ENCODE peak calls at places on chromosome 7, in ten cellular contexts. S, D, A, I, F, O, G, N, E and X are unnamed samples. For H3K36me3, the result is how much of the 10 kb centered on the place peaks cover.

GRCh38 chr7:135834262-135834661 is 85.6 kb upstream of the FAM180A start:
- DNase-seq in S (no peak), D (no peak), A (no peak), I (no peak), F (no peak), O (no peak), G (peak), N (no peak), E (no peak), X (no peak)

GRCh38 chr7:158559356-158559755 is 28.3 kb downstream of the PTPRN2 start:
- DNase-seq in S (no peak), D (no peak), A (no peak), I (peak), F (no peak), O (no peak), G (no peak), N (no peak), E (no peak), X (no peak)

GRCh38 chr7:117385340-117386124 is 41.8 kb downstream of the ASZ1 start:
- DNase-seq in S (no peak), D (peak), A (peak), I (peak), F (no peak), O (no peak), G (no peak), N (peak), E (no peak), X (peak)

GRCh38 chr7:88218836-88219605 is 817 bp downstream of the SRI start:
- DNase-seq in S (peak), D (no peak), A (peak), I (peak), F (peak), O (peak), G (peak), N (peak), E (peak), X (peak)

GRCh38 chr7:133723044-133723443 is 404.1 kb upstream of the LRGUK start:
- DNase-seq in S (no peak), D (no peak), A (no peak), I (no peak), F (no peak), O (no peak), G (no peak), N (no peak), E (no peak), X (no peak)

GRCh38 chr7:39761435-39761834 is 138.1 kb downstream of the RALA start:
- DNase-seq in S (no peak), D (no peak), A (no peak), I (no peak), F (no peak), O (no peak), G (no peak), N (no peak), E (no peak), X (no peak)

GRCh38 chr7:17854297-17855047 is 85.8 kb downstream of the SNX13 start:
- DNase-seq in S (no peak), D (no peak), A (no peak), I (no peak), F (no peak), O (no peak), G (no peak), N (no peak), E (peak), X (no peak)

GRCh38 chr7:76123316-76123715 is 75.4 kb downstream of the MDH2 start:
- DNase-seq in S (no peak), D (no peak), A (peak), I (no peak), F (no peak), O (no peak), G (no peak), N (no peak), E (no peak), X (no peak)

GRCh38 chr7:155751409-155751808 is 60.9 kb downstream of the SHH start:
- DNase-seq in S (no peak), D (no peak), A (no peak), I (no peak), F (no peak), O (no peak), G (no peak), N (no peak), E (no peak), X (no peak)

GRCh38 chr7:47330026-47330425 is 251.9 kb downstream of the TNS3 start:
- DNase-seq in S (no peak), D (no peak), A (no peak), I (no peak), F (no peak), O (peak), G (no peak), N (no peak), E (no peak), X (no peak)

GRCh38 chr7:47330561-47331178 is 251.2 kb downstream of the TNS3 start:
- DNase-seq in S (no peak), D (no peak), A (no peak), I (no peak), F (no peak), O (peak), G (no peak), N (no peak), E (no peak), X (no peak)

GRCh38 chr7:47332213-47332612 is 249.7 kb downstream of the TNS3 start:
- DNase-seq in S (no peak), D (no peak), A (no peak), I (no peak), F (no peak), O (peak), G (peak), N (no peak), E (no peak), X (peak)

GRCh38 chr7:47332681-47333080 is 249.2 kb downstream of the TNS3 start:
- DNase-seq in S (no peak), D (no peak), A (no peak), I (no peak), F (no peak), O (peak), G (no peak), N (no peak), E (no peak), X (no peak)

DNA sequence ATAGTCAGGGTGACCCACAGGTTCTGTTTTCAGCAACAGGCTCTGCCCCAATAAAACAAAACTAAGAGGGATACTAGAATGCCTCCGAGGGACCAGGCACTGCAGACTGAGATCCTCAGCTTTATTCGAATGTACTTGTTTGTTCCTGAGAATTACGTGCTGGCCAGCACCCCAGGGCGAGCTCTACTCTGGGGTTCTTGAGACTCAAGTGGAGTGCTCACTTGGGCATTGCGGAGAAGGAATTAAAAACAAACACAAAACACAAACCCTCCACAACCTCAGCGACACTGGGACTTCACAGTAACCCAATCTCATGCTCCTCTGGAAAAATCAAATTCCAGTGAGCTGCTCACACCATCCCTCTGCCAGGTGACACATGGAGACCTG is 250.7 kb downstream of the TNS3 start:
- DNase-seq in S (no peak), D (no peak), A (no peak), I (no peak), F (no peak), O (peak), G (no peak), N (no peak), E (no peak), X (no peak)
- H3K36me3 ChIP-seq in S (under half), D (under half), A (under half), I (under half), F (under half), O (under half), G (under half), N (under half), E (under half), X (under half)

DNA sequence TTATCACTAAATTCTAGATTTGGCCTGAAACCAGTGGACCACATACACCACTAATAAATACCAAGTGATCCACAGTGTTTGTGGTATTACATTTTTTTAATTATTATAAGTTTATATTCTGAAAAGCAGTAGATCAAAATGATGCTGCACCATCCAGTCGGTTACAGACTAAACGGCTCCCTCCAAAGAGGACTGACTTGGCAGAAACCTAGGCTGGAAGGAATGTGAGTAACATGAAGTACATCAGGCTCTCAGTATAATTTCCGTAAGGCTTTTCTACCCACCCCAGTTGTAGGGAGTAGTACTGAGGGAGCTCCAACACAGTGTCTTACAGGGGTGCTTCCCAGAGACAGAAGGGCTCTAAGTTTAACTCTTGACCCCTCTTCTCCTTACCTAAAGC is 119.5 kb downstream of the TRRAP start:
- DNase-seq in S (no peak), D (no peak), A (no peak), I (no peak), F (no peak), O (no peak), G (no peak), N (peak), E (no peak), X (no peak)
- H3K36me3 ChIP-seq in S (under half), D (under half), A (under half), I (under half), F (under half), O (under half), G (under half), N (under half), E (under half), X (under half)

GRCh38 chr7:149209518-149210269 is 14.3 kb downstream of the ZNF282 start:
- DNase-seq in S (peak), D (peak), A (peak), I (peak), F (peak), O (no peak), G (peak), N (peak), E (peak), X (peak)
- H3K36me3 ChIP-seq in S (under half), D (half or more), A (half or more), I (under half), F (under half), O (under half), G (under half), N (half or more), E (half or more), X (under half)

GRCh38 chr7:140033036-140033435 is 29.7 kb downstream of the PARP12 start:
- DNase-seq in S (no peak), D (no peak), A (peak), I (no peak), F (no peak), O (no peak), G (no peak), N (peak), E (peak), X (no peak)
- H3K36me3 ChIP-seq in S (under half), D (under half), A (under half), I (under half), F (under half), O (under half), G (under half), N (under half), E (under half), X (under half)

GRCh38 chr7:2276107-2276506 is 34.1 kb downstream of the NUDT1 start:
- DNase-seq in S (no peak), D (no peak), A (no peak), I (no peak), F (no peak), O (no peak), G (no peak), N (no peak), E (no peak), X (no peak)
- H3K36me3 ChIP-seq in S (under half), D (under half), A (under half), I (under half), F (under half), O (under half), G (under half), N (under half), E (under half), X (under half)

GRCh38 chr7:55160539-55160938 is 141.7 kb downstream of the EGFR start:
- DNase-seq in S (no peak), D (no peak), A (no peak), I (no peak), F (no peak), O (no peak), G (no peak), N (peak), E (peak), X (no peak)

GRCh38 chr7:55157347-55158105 is 138.7 kb downstream of the EGFR start:
- DNase-seq in S (no peak), D (no peak), A (no peak), I (no peak), F (no peak), O (no peak), G (no peak), N (no peak), E (peak), X (no peak)

GRCh38 chr7:55158541-55158940 is 139.7 kb downstream of the EGFR start:
- DNase-seq in S (no peak), D (no peak), A (peak), I (no peak), F (no peak), O (no peak), G (no peak), N (peak), E (peak), X (no peak)

GRCh38 chr7:55156919-55157318 is 138.1 kb downstream of the EGFR start:
- DNase-seq in S (no peak), D (no peak), A (no peak), I (no peak), F (no peak), O (no peak), G (peak), N (no peak), E (no peak), X (peak)

DNA sequence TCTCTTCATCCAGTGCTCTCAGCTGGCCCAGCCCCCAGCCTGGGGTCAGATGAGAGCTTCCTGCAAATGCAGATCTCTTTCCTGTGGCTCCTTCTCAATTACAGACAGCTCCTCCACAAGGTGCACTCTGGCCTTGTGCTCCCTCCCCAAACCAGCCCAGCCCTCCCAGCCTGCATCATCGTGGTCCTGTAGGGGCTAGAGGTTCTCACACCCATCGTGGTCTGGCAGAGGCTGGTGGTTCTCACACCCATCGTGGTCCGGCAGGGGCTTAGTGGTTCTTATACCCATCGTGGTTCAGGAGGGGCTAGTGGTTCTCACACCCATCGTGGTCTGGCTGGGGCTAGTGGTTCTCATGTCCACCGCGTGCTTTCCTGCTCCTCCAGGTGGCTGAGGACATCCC is 140.2 kb downstream of the EGFR start:
- DNase-seq in S (no peak), D (no peak), A (no peak), I (no peak), F (no peak), O (peak), G (no peak), N (no peak), E (no peak), X (no peak)
- H3K36me3 ChIP-seq in S (under half), D (half or more), A (half or more), I (under half), F (under half), O (under half), G (under half), N (half or more), E (half or more), X (under half)

GRCh38 chr7:100575206-100575631 is 1.5 kb upstream of the SAP25 start:
- DNase-seq in S (no peak), D (no peak), A (no peak), I (no peak), F (peak), O (no peak), G (no peak), N (no peak), E (no peak), X (no peak)
- H3K36me3 ChIP-seq in S (half or more), D (under half), A (under half), I (under half), F (under half), O (under half), G (under half), N (under half), E (half or more), X (under half)

GRCh38 chr7:143292873-143293272 is 4.7 kb downstream of the CASP2 start:
- DNase-seq in S (no peak), D (no peak), A (no peak), I (no peak), F (no peak), O (no peak), G (no peak), N (no peak), E (no peak), X (no peak)

GRCh38 chr7:143299346-143299745 is 11.2 kb downstream of the CASP2 start:
- DNase-seq in S (no peak), D (no peak), A (peak), I (no peak), F (no peak), O (no peak), G (no peak), N (peak), E (no peak), X (no peak)

GRCh38 chr7:143299840-143300239 is 11.7 kb downstream of the CASP2 start:
- DNase-seq in S (peak), D (peak), A (peak), I (peak), F (peak), O (no peak), G (peak), N (peak), E (no peak), X (peak)

GRCh38 chr7:143296686-143297085 is 8.5 kb downstream of the CASP2 start:
- DNase-seq in S (no peak), D (no peak), A (no peak), I (no peak), F (no peak), O (no peak), G (no peak), N (no peak), E (no peak), X (no peak)

GRCh38 chr7:143295870-143296269 is 7.7 kb downstream of the CASP2 start:
- DNase-seq in S (no peak), D (no peak), A (peak), I (no peak), F (no peak), O (no peak), G (no peak), N (no peak), E (peak), X (no peak)
- H3K36me3 ChIP-seq in S (under half), D (half or more), A (half or more), I (half or more), F (under half), O (under half), G (under half), N (half or more), E (under half), X (half or more)